ENCODE peak calls at places on chromosome 1, in five cellular contexts. S, P, J, K and M are unnamed samples.

GRCh38 chr1:8147922-8148321 is 121.8 kb upstream of the ERRFI1 start:
- DNase-seq in S (no peak), J (no peak), K (no peak), P (no peak), M (no peak)

GRCh38 chr1:12081648-12082396 is 18.7 kb downstream of the TNFRSF8 start:
- DNase-seq in K (no peak), J (peak; percentile 63), P (no peak), S (no peak), M (no peak)

GRCh38 chr1:65297686-65298085 is 11.7 kb upstream of the DNAJC6 start:
- DNase-seq in J (no peak), K (no peak), S (no peak), P (no peak), M (no peak)

GRCh38 chr1:222042120-222042519 is 300.2 kb upstream of the DUSP10 start:
- DNase-seq in K (no peak), J (no peak), P (no peak), S (no peak), M (no peak)

GRCh38 chr1:207103892-207104373 is at the start of gene C4BPA:
- DNase-seq in K (no peak), J (no peak), P (no peak), S (peak; percentile 90), M (no peak)

GRCh38 chr1:80384037-80384830 is 1377.7 kb upstream of the ADGRL4 start:
- DNase-seq in J (no peak), S (no peak), K (no peak), P (no peak), M (peak; percentile 21)

GRCh38 chr1:162019006-162019405 is 4.7 kb downstream of the OLFML2B start:
- DNase-seq in S (no peak), J (no peak), K (no peak), P (peak; percentile 51), M (no peak)

GRCh38 chr1:97252076-97252475 is 530.5 kb downstream of the PTBP2 start:
- DNase-seq in P (no peak), J (no peak), K (no peak), S (no peak), M (no peak)

GRCh38 chr1:116365353-116365780 is 7.7 kb upstream of the ATP1A1 start:
- DNase-seq in S (no peak), K (no peak), J (no peak), P (peak; percentile 78), M (no peak)

GRCh38 chr1:227774721-227775665 is 39.8 kb downstream of the SNAP47 start:
- DNase-seq in S (no peak), J (no peak), P (no peak), K (no peak), M (no peak)

GRCh38 chr1:217586586-217586985 is 44.3 kb downstream of the GPATCH2 start:
- DNase-seq in K (no peak), P (no peak), J (no peak), S (no peak), M (no peak)

GRCh38 chr1:5617179-5618015 is 374.8 kb downstream of the NPHP4 start:
- DNase-seq in P (no peak), J (no peak), S (no peak), K (no peak), M (no peak)

GRCh38 chr1:8540266-8540926 is 222.5 kb downstream of the SLC45A1 start:
- DNase-seq in S (no peak), J (no peak), P (no peak), K (no peak), M (no peak)

GRCh38 chr1:40861227-40862003 is 748 bp downstream of the CITED4 start:
- DNase-seq in K (no peak), S (no peak), J (no peak), P (peak; percentile 74), M (no peak)

DNA sequence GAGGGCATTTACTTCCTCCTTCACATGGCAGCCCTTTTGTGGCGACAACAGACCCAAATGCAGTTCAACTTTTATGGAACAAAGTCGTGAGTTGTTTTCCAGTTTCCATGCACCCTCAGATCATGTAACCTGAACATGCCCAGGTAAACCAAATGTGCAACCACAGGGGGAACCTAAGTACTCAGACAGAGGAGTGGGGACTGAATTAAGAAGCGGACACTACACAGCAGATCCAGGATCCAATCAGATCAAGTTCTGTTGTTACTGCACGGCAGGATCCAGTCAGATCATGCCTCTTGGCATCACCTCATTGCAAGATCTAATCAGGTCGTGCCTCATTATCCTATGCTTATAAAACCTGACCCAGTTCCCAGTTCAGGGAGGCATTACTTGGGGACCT is 115.7 kb downstream of the MATN1 start:
- DNase-seq in S (no peak), K (no peak), P (no peak), J (no peak), M (no peak)
- TF ChIP-seq FOXM1 in S (no peak), K (no peak), P (no peak), J (no peak), M (no peak)

GRCh38 chr1:95509989-95510388 is 276.0 kb downstream of the RWDD3 start:
- DNase-seq in K (no peak), P (no peak), S (no peak), J (no peak), M (no peak)
- TF ChIP-seq FOXM1 in K (no peak), P (no peak), S (no peak), J (no peak), M (no peak)

GRCh38 chr1:23574265-23574754 is 15.0 kb upstream of the ID3 start:
- DNase-seq in K (peak; percentile 84), S (no peak), J (no peak), P (no peak), M (no peak)

GRCh38 chr1:23577056-23577985 is 18.0 kb upstream of the ID3 start:
- DNase-seq in K (peak; percentile 92), P (no peak), J (peak; percentile 53), S (peak; percentile 79), M (no peak)

GRCh38 chr1:23575226-23575810 is 16.0 kb upstream of the ID3 start:
- DNase-seq in K (no peak), P (no peak), S (no peak), J (no peak), M (no peak)

GRCh38 chr1:23578311-23578996 is 19.2 kb upstream of the ID3 start:
- DNase-seq in S (no peak), J (no peak), K (no peak), P (no peak), M (no peak)

GRCh38 chr1:23576338-23577055 is 17.2 kb upstream of the ID3 start:
- DNase-seq in S (no peak), J (no peak), P (no peak), K (no peak), M (no peak)
- TF ChIP-seq FOXM1 in S (no peak), J (no peak), P (no peak), K (no peak), M (no peak)

DNA sequence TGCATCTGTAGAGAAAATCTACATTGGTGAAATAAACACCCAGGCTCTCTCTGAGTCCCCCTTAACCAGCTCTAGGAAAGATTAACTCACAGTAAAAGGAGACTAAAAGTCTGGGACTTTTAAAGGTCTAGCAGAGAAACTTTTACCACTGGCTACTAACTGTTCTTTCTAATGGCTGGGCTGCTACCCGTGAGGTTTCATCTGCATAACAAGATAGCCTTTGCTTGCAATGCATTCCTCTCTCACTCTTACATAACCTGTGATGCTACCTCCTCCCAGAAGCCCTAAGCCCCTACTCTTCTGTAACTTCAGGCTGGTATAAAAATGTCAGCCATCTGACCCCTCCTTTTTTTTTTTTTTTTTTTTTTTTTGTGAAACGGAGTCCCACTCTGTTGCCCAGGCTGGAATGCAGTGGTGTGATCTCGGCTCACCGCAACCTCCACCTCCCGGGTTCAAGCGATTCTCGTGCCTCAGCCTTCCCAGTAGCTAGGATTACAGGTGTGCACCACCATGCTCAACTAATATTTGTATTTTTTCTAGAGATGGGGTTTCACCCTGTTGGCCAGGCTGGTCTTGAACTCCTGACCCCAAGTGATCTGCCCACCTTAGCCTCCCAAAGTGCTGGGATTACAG is 344.2 kb downstream of the RGS7 start:
- DNase-seq in K (no peak), J (no peak), P (no peak), S (no peak), M (no peak)
- TF ChIP-seq FOXM1 in K (no peak), J (no peak), P (no peak), S (no peak), M (no peak)

GRCh38 chr1:225693085-225693698 is 40.3 kb upstream of the ENAH start:
- DNase-seq in J (no peak), K (no peak), P (no peak), S (no peak), M (no peak)

GRCh38 chr1:225695578-225696332 is 42.8 kb upstream of the ENAH start:
- DNase-seq in J (no peak), K (no peak), S (peak; percentile 58), P (peak; percentile 53), M (no peak)

GRCh38 chr1:225692517-225692879 is 39.6 kb upstream of the ENAH start:
- DNase-seq in P (no peak), J (no peak), K (no peak), S (no peak), M (no peak)

GRCh38 chr1:225691861-225692516 is 39.1 kb upstream of the ENAH start:
- DNase-seq in S (no peak), K (no peak), J (no peak), P (no peak), M (no peak)

DNA sequence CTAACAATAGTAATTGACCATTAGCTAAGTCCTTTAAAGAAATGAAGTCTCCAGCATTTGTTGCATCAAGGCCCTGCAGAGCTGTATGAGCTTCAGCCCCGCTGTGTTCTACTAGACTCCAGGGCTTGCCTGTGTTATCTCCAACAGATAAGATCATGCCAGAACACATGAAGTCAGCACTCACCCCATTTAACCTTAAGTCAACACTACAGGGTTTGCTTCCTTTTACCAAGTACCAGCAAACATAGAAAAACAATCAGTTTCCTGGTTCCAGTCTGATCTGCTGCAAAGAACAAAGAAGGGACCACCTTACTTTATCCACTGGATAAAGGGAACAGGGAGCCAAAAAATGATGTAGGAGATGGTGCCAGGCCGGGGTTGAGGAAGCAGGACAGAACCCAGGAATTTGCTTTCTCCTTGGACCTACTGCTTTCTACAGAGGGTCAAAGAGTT is 41.3 kb upstream of the ENAH start:
- DNase-seq in K (no peak), S (peak; percentile 98), J (no peak), P (peak; percentile 72), M (no peak)
- TF ChIP-seq FOXM1 in K (no peak), S (no peak), J (no peak), P (no peak), M (no peak)

GRCh38 chr1:54942976-54943375 is 37.5 kb upstream of the TMEM61 start:
- DNase-seq in S (no peak), K (no peak), J (no peak), P (no peak), M (no peak)
- TF ChIP-seq FOXM1 in S (no peak), K (no peak), J (no peak), P (no peak), M (no peak)

GRCh38 chr1:234961468-234962339 is 166.9 kb downstream of the TOMM20 start:
- DNase-seq in S (no peak), J (no peak), K (no peak), P (no peak), M (no peak)
- TF ChIP-seq FOXM1 in S (no peak), J (no peak), K (no peak), P (no peak), M (no peak)

DNA sequence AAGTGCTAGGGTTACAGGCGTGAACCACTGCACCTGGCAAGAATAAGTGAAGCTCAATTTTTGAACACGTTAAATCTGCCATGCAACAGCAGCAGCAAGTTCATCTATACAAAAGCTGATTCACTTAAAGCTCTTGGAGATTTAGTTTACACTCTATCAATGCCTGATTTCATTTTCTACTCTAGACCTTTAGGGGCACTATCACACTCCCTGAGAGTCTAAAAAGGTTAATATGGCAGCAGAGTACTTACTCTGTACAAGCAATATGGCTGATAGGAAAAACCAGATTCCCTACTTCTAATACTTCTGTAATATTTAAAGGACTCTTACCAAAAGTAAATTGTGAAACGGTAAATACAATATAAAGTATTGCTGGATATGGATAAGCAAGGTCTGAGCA is 4.8 kb downstream of the RBM34 start:
- DNase-seq in S (peak; percentile 7), J (no peak), K (no peak), P (no peak), M (no peak)
- TF ChIP-seq FOXM1 in S (no peak), J (no peak), K (no peak), P (no peak), M (no peak)